ENCODE peak calls at places on chromosomes 13 and 19, in seven cellular contexts. D is activated B cell treated with CpG ODN at 0.5 μM for 24 hours, O is endothelial cell, P is AG09319, C is psoas muscle, I is neural progenitor cell, X is Peyer's patch. T is an unnamed sample.

GRCh38 chr19:351976-352625 is 7.5 kb upstream of the MIER2 start:
- DNase-seq in D (no peak), C (no peak), I (no peak), O (no peak), P (no peak), X (no peak), T (no peak)

GRCh38 chr19:5338661-5339469 is 1.7 kb downstream of the PTPRS start:
- DNase-seq in P (no peak), D (no peak), C (no peak), I (peak), X (no peak), O (no peak), T (no peak)

GRCh38 chr13:98582947-98583346 is 6.0 kb upstream of the STK24 start:
- DNase-seq in X (no peak), P (no peak), I (no peak), C (no peak), D (no peak), O (no peak), T (no peak)

GRCh38 chr13:76512676-76513277 is 373.4 kb downstream of the KCTD12 start:
- DNase-seq in P (peak), I (no peak), C (no peak), D (no peak), X (no peak), O (no peak), T (no peak)

GRCh38 chr13:109383683-109384082 is 402.7 kb downstream of the IRS2 start:
- DNase-seq in P (no peak), O (no peak), I (no peak), C (no peak), D (no peak), X (no peak), T (no peak)

GRCh38 chr19:48393196-48393558 is 291 bp upstream of the GRIN2D start:
- DNase-seq in X (no peak), O (no peak), C (no peak), P (no peak), I (no peak), D (no peak), T (no peak)

GRCh38 chr19:14686411-14686810 is 3.4 kb upstream of the ZNF333 start:
- DNase-seq in C (no peak), O (no peak), D (no peak), X (peak), P (no peak), I (peak), T (no peak)

GRCh38 chr19:1813197-1813836 is 1.2 kb upstream of the ATP8B3 start:
- DNase-seq in X (no peak), O (no peak), P (no peak), D (no peak), C (no peak), I (no peak), T (no peak)

GRCh38 chr19:3536429-3537100 is 2.4 kb upstream of the TEKTIP1 start:
- DNase-seq in X (no peak), C (peak), O (no peak), I (no peak), D (no peak), P (no peak), T (no peak)

GRCh38 chr19:12866416-12867119 is 14.7 kb downstream of the DNASE2 start:
- DNase-seq in C (no peak), O (no peak), X (no peak), I (peak), D (no peak), P (no peak), T (no peak)

GRCh38 chr13:28470286-28470685 is 24.6 kb downstream of the FLT1 start:
- DNase-seq in C (no peak), X (no peak), P (no peak), I (no peak), D (no peak), O (no peak), T (no peak)

GRCh38 chr19:51539821-51540366 is 8.4 kb upstream of the SIGLEC6 start:
- DNase-seq in I (no peak), P (no peak), O (no peak), X (no peak), C (no peak), D (no peak), T (no peak)

GRCh38 chr13:75258159-75258782 is 223.7 kb downstream of the TBC1D4 start:
- DNase-seq in D (no peak), X (no peak), P (peak), C (no peak), I (peak), O (no peak), T (no peak)

GRCh38 chr19:55686311-55687050 is 11.5 kb downstream of the EPN1 start:
- DNase-seq in X (no peak), P (no peak), I (no peak), D (no peak), O (no peak), C (no peak), T (no peak)

GRCh38 chr13:65789815-65790214 is 1440.3 kb downstream of the PCDH9 start:
- DNase-seq in C (no peak), P (no peak), O (no peak), D (no peak), I (no peak), X (no peak), T (no peak)

GRCh38 chr19:50968709-50969412 is 530 bp downstream of the KLK6 start:
- DNase-seq in D (no peak), C (no peak), P (no peak), I (no peak), O (no peak), X (no peak), T (no peak)

GRCh38 chr13:112742583-112742982 is 52.7 kb downstream of the ATP11A start:
- DNase-seq in P (no peak), I (no peak), D (no peak), C (no peak), O (no peak), X (no peak), T (no peak)

GRCh38 chr19:10251792-10252694 is at the start of gene MRPL4:
- DNase-seq in D (peak), C (peak), O (peak), P (peak), I (peak), X (peak), T (peak)

GRCh38 chr13:42883771-42884170 is 102.4 kb downstream of the FAM216B start:
- DNase-seq in C (no peak), O (no peak), D (no peak), I (peak), X (no peak), P (peak), T (no peak)

GRCh38 chr19:15154002-15154612 is 46.7 kb downstream of the NOTCH3 start:
- DNase-seq in X (no peak), O (peak), C (no peak), I (peak), D (no peak), P (no peak), T (no peak)

DNA sequence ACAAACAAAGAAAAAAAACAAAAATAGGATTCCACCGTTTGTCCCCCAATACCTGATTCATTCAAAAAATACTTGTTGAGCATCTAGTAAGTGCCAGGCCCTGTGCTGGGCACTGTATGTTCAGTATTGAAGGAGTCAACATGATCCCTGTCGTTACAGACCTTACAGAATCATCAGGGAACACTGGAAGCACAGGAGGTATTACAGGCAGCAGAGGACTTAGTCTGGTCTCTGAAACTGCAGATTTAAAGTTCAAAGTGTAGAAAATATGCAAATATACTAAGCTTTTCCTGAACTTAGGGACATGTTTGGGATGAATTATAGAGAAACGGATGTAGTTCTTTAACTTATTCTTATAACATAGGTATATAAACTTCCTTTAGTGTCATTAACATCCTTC is 160.7 kb upstream of the RFC3 start:
- DNase-seq in O (no peak), D (no peak), P (no peak), C (no peak), X (no peak), I (no peak), T (no peak)
- TF ChIP-seq CTCF in O (no peak), D (no peak), P (no peak), C (no peak), X (no peak), I (no peak), T (no peak)

GRCh38 chr13:51041126-51041525 is 69.9 kb downstream of the C13orf42 start:
- DNase-seq in X (no peak), C (no peak), P (no peak), I (no peak), O (no peak), D (no peak), T (no peak)

GRCh38 chr13:51045450-51045849 is 65.6 kb downstream of the C13orf42 start:
- DNase-seq in P (no peak), O (no peak), I (no peak), C (no peak), D (no peak), X (no peak), T (no peak)

GRCh38 chr13:51047434-51048165 is 63.5 kb downstream of the C13orf42 start:
- DNase-seq in D (no peak), C (no peak), X (no peak), O (no peak), P (no peak), I (no peak), T (no peak)

GRCh38 chr13:51041710-51042109 is 69.4 kb downstream of the C13orf42 start:
- DNase-seq in C (no peak), I (no peak), X (no peak), D (no peak), O (no peak), P (no peak), T (no peak)

DNA sequence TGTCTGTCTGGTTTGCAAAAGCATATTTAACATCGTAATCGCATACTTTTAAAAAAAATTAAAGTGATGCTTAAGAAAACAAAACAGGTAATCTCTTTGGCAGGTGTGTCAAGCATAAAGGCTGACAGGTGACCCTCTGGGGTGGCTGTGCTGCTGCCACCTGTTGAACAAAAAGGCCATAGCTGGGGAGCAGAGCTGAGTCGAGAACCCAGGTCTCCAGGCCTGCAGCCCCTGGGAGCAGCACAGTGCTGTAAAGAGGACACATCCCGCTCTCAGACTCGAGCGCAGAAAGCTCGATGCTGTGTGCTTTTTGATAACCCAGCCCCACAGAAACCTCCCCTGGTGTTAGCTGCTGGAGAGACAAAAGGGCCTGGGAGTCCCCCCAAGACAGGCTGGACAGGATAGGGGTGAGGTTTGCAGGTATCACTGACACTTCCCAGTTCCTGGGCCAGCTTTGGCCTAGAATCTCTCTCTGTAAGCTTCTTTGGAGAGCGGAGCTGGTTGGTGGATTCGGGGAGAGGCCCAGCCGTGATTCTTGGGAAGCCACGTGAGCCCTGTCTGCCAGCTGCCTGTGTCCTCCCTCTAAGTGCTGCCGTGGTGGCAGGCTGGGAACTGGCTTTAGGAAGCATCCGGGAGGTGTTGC is 66.9 kb downstream of the C13orf42 start:
- DNase-seq in X (no peak), O (no peak), I (no peak), D (no peak), P (no peak), C (no peak), T (no peak)
- TF ChIP-seq CTCF in X (no peak), O (no peak), I (no peak), D (no peak), P (no peak), C (no peak), T (no peak)

GRCh38 chr13:46905249-46905648 is 8.4 kb upstream of the HTR2A start:
- DNase-seq in D (no peak), I (no peak), P (no peak), C (no peak), O (no peak), X (no peak), T (no peak)
- TF ChIP-seq CTCF in D (no peak), I (peak), P (peak), C (no peak), O (no peak), X (no peak), T (no peak)

DNA sequence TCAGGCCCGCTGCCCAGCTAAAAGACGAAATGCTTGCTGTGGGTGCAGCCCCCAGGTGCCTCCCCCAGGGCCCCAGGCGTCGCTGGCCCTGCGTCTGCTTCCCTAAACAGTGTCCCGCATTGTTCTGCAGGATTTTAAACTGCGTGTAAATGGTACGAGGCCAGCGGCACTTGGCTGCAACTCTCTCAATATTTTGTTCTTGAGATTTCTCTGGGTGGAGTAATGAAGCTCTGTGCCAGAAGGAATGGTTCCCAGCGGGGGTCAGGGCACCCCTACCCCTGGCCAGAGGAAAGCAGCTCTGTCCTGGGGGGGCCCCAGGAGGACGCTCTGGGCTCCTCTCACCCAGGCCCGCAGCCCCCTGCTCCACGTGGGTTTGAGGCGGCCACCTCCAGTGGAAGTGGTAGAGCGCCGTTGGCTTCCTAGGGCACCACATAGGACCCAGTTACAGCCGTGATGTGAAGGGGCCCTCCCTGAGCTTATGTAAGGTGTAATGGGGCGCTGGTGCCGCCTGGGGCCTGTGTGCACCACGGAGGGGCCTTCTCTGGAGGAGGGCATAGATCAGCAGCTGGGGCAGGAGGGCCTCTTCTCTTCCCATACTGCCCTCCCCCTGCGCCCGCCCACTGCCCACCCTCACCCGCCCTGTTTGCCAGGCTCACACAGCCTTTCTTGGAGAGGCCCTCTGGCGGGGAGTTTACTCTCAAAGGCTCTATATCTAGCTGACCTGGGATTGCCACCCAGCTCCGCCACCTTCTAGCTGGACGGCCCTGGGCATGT is 19.8 kb downstream of the PAK4 start:
- DNase-seq in X (no peak), C (no peak), O (no peak), D (no peak), P (no peak), I (no peak), T (peak)
- TF ChIP-seq CTCF in X (no peak), C (no peak), O (no peak), D (no peak), P (no peak), I (no peak), T (no peak)

GRCh38 chr19:43775299-43775890 is 5.4 kb downstream of the KCNN4 start:
- DNase-seq in P (no peak), X (no peak), I (no peak), O (no peak), D (no peak), C (no peak), T (no peak)

GRCh38 chr19:43777163-43777700 is 3.5 kb downstream of the KCNN4 start:
- DNase-seq in X (no peak), O (no peak), I (no peak), P (no peak), C (no peak), D (no peak), T (no peak)

GRCh38 chr19:43776285-43776684 is 4.5 kb downstream of the KCNN4 start:
- DNase-seq in I (no peak), C (no peak), X (no peak), P (no peak), D (no peak), O (no peak), T (no peak)

GRCh38 chr19:43773725-43774102 is 7.1 kb downstream of the KCNN4 start:
- DNase-seq in X (no peak), P (no peak), D (no peak), O (no peak), I (peak), C (no peak), T (no peak)

DNA sequence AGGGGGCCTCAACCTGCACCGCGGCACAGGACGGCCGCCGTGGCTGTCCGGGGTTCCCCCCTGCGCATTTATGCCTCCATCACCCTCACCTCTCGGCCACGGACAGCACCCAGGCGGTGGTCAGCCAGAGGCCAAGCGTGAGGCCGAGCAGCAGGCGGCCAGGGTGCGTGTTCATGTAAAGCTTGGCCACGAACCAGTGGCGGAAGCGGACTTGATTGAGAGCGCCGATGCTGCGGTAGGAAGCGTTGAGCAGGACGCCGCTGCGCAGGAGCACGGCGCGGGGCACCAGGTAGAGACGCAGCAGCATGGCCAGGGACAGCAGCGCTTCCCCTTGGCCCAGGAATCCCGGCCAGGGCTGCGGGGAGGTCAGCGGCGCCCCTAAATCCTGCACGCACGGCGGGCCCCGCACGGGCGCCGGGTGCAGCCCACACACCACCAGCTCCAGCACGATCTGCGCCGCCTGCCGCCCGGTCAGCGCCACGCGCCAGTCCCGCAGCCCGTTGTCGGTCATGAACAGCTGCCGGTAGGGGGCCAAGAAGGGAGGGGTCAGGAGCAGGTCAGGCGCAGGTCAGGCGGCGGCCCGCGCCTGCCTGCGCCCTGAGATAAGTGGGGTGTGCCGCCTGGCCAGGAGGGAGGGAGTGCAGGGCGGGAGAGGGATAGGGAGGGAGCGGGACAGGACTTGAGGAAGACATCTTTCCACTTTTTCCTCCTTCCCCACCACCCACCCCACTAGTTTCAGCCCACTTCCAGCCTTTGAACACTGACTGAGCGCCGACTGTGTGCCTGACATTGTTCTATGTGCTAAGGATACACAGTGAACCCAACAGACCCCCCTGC is 6.5 kb downstream of the KCNN4 start:
- DNase-seq in D (no peak), I (peak), P (no peak), C (peak), X (no peak), O (peak), T (no peak)
- TF ChIP-seq CTCF in D (no peak), I (peak), P (peak), C (peak), X (peak), O (peak), T (no peak)

GRCh38 chr19:32041681-32042292 is 303.6 kb upstream of the ZNF507 start:
- DNase-seq in X (no peak), O (peak), I (peak), C (peak), P (no peak), D (no peak), T (no peak)
- TF ChIP-seq CTCF in X (peak), O (peak), I (peak), C (peak), P (peak), D (no peak), T (no peak)

GRCh38 chr19:21256722-21257121 is 72.5 kb downstream of the ZNF708 start:
- DNase-seq in D (no peak), I (peak), C (no peak), O (no peak), X (no peak), P (no peak), T (no peak)
- TF ChIP-seq CTCF in D (no peak), I (peak), C (no peak), O (no peak), X (no peak), P (no peak), T (no peak)

T was measured in CD8-positive, alpha-beta T cell.